ENCODE peak calls at places on chromosomes 12 and 14, in nine cellular contexts. H is IMR-90, R is progenitor cell of endocrine pancreas, P is AG10803, C is fibroblast of villous mesenchyme, Q is AG04449, V is WTC11, D is ovary, G is nephron progenitor cell. I is an unnamed sample.

GRCh38 chr12:57110189-57111045 is 745 bp downstream of the STAT6 start:
- DNase-seq in V (peak; percentile 93), G (peak; percentile 83), H (peak; percentile 37), C (peak; percentile 74), Q (no peak), P (no peak), D (peak; percentile 77), R (peak; percentile 42), I (peak; percentile 81)

GRCh38 chr14:54894995-54895394 is 7.6 kb downstream of the GCH1 start:
- DNase-seq in H (peak; percentile 45), P (no peak), C (peak; percentile 73), G (no peak), D (no peak), Q (no peak), V (no peak), R (no peak), I (no peak)

GRCh38 chr12:46354111-46354798 is 18.3 kb downstream of the SLC38A2 start:
- DNase-seq in D (no peak), G (no peak), Q (no peak), H (no peak), V (no peak), P (no peak), C (no peak), R (no peak), I (no peak)

GRCh38 chr14:105883066-105884005 is 357.0 kb downstream of the TMEM121 start:
- DNase-seq in C (no peak), R (no peak), P (no peak), Q (no peak), V (peak; percentile 1), H (no peak), D (no peak), G (no peak), I (no peak)

GRCh38 chr12:49428652-49429549 is 61.6 kb downstream of the SPATS2 start:
- DNase-seq in R (no peak), G (no peak), V (no peak), Q (peak; percentile 12), H (peak; percentile 86), D (no peak), P (peak; percentile 54), C (peak; percentile 72), I (peak; percentile 28)

GRCh38 chr14:62001988-62002387 is 239.8 kb downstream of the SNAPC1 start:
- DNase-seq in R (no peak), Q (no peak), V (no peak), D (no peak), H (no peak), G (no peak), P (no peak), C (peak; percentile 57), I (no peak)

GRCh38 chr12:4245446-4245845 is 28.1 kb upstream of the CCND2 start:
- DNase-seq in Q (no peak), H (no peak), D (no peak), C (no peak), G (no peak), R (no peak), V (no peak), P (no peak), I (no peak)

GRCh38 chr14:28776482-28777266 is 10.1 kb downstream of the FOXG1 start:
- DNase-seq in H (no peak), D (no peak), G (no peak), Q (no peak), P (no peak), R (no peak), C (no peak), V (no peak), I (no peak)

GRCh38 chr12:102478416-102479098 is 1.8 kb downstream of the IGF1 start:
- DNase-seq in D (no peak), C (no peak), Q (no peak), R (peak; percentile 8), V (peak; percentile 17), P (no peak), G (no peak), H (no peak), I (peak; percentile 27)

GRCh38 chr12:74646831-74647230 is 109.2 kb downstream of the ATXN7L3B start:
- DNase-seq in V (no peak), D (no peak), H (no peak), C (no peak), G (no peak), P (no peak), Q (no peak), R (no peak), I (no peak)
- TF ChIP-seq CTCF in V (no peak), D (no peak), H (peak; percentile 9), C (no peak), G (no peak), P (no peak), Q (no peak), R (peak; percentile 49), I (peak; percentile 30)

DNA sequence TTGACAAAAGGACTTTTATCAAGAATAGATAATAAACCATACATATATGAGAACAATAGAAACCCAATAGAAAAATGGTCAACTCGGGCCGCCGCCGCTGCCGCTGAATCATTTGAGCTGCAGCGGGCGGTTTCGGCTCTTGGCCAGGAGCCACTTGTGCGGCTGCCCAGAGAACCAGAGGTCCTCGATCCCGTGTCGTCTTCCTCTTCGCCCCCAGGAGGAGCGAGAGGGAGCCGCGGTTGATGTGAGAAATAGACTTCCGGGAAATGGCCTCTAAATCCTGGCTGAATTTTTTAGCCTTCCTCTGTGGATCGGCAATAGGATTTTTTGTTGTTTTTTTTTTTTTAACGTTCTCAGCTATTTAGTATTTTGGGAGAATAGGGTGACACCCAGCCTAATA is 44.8 kb downstream of the CPSF6 start:
- DNase-seq in V (peak; percentile 70), P (peak; percentile 68), R (peak; percentile 16), G (peak; percentile 51), C (peak; percentile 70), Q (no peak), D (peak; percentile 80), H (peak; percentile 70), I (no peak)
- TF ChIP-seq CTCF in V (no peak), P (peak; percentile 14), R (peak; percentile 42), G (no peak), C (peak; percentile 27), Q (peak; percentile 12), D (no peak), H (peak; percentile 17), I (no peak)

GRCh38 chr12:92745874-92746553 is 43.2 kb downstream of the PLEKHG7 start:
- DNase-seq in R (no peak), H (peak; percentile 97), V (no peak), C (peak; percentile 84), D (peak; percentile 14), G (no peak), Q (peak; percentile 44), P (peak; percentile 90), I (no peak)

GRCh38 chr12:92747151-92747550 is 44.4 kb downstream of the PLEKHG7 start:
- DNase-seq in V (no peak), R (no peak), D (no peak), H (no peak), P (no peak), C (no peak), G (no peak), Q (no peak), I (no peak)

GRCh38 chr12:92739099-92739498 is 36.3 kb downstream of the PLEKHG7 start:
- DNase-seq in H (peak; percentile 12), R (no peak), C (no peak), V (no peak), P (peak; percentile 6), G (no peak), D (no peak), Q (no peak), I (no peak)

GRCh38 chr12:92740421-92740820 is 37.6 kb downstream of the PLEKHG7 start:
- DNase-seq in G (no peak), H (no peak), V (no peak), Q (no peak), D (no peak), P (peak; percentile 39), C (no peak), R (no peak), I (no peak)

DNA sequence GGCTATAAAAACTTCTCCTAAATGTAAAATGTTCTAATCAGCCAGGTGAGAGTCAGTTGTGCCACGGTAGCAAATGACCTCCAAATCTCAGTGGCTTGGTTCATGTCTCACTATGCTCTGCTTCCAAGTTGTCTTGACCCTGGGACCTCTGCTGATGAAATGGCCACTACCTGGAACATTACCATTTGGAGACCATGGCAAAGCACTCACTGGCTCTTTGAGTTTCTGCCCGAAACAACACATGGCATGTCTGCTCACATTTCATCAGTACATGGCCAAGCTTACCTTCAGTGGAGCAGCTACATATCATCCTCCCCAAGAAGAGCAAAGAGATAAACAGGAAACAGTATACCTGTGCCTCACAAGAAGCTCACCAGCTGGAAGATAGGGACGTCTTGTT is 40.2 kb downstream of the PLEKHG7 start:
- DNase-seq in V (no peak), G (no peak), H (no peak), D (no peak), Q (no peak), P (no peak), C (no peak), R (no peak), I (no peak)
- TF ChIP-seq CTCF in V (no peak), G (no peak), H (no peak), D (no peak), Q (no peak), P (no peak), C (no peak), R (no peak), I (no peak)

GRCh38 chr12:121858662-121859572 is at the start of gene HPD:
- DNase-seq in D (peak; percentile 92), H (peak; percentile 76), G (peak; percentile 52), P (peak; percentile 82), Q (no peak), V (peak; percentile 18), C (peak; percentile 92), R (no peak), I (no peak)
- TF ChIP-seq CTCF in D (no peak), H (no peak), G (no peak), P (no peak), Q (no peak), V (no peak), C (no peak), R (no peak), I (no peak)

GRCh38 chr12:106712768-106713167 is 61.7 kb upstream of the RIC8B start:
- DNase-seq in R (no peak), H (no peak), V (no peak), G (no peak), Q (no peak), D (no peak), C (no peak), P (no peak), I (no peak)

GRCh38 chr12:106710143-106710893 is 64.2 kb upstream of the RIC8B start:
- DNase-seq in H (no peak), V (no peak), G (no peak), R (no peak), D (no peak), C (no peak), Q (no peak), P (no peak), I (no peak)

GRCh38 chr12:106711316-106711715 is 63.2 kb upstream of the RIC8B start:
- DNase-seq in C (no peak), D (no peak), Q (no peak), R (no peak), V (no peak), G (no peak), H (no peak), P (no peak), I (no peak)

GRCh38 chr12:106705971-106706370 is 68.5 kb upstream of the RIC8B start:
- DNase-seq in C (no peak), G (no peak), H (no peak), R (no peak), P (no peak), D (no peak), Q (no peak), V (no peak), I (no peak)

GRCh38 chr12:106709068-106709511 is 65.4 kb upstream of the RIC8B start:
- DNase-seq in V (peak; percentile 19), Q (no peak), P (no peak), D (no peak), R (no peak), C (no peak), G (no peak), H (no peak), I (no peak)
- TF ChIP-seq CTCF in V (no peak), Q (no peak), P (peak; percentile 4), D (no peak), R (no peak), C (peak; percentile 12), G (no peak), H (no peak), I (no peak)

I was measured in GM13977.